ENCODE peak calls at places on chromosomes 13 and 19, in four cellular contexts. One of them, this sample, is unnamed.

GRCh38 chr13:98570929-98571372 is 6.0 kb downstream of the STK24 start:
- DNase-seq in OCI-LY7: peak
- DNase-seq in uterus: peak
- DNase-seq in left cardiac atrium: no peak
- DNase-seq in this sample: peak

GRCh38 chr19:45515081-45515624 is 7.9 kb downstream of the VASP start:
- DNase-seq in OCI-LY7: peak
- DNase-seq in uterus: no peak
- DNase-seq in left cardiac atrium: peak
- DNase-seq in this sample: peak

GRCh38 chr19:18596752-18597157 is 8.2 kb downstream of the REX1BD start:
- DNase-seq in OCI-LY7: no peak
- DNase-seq in uterus: peak
- DNase-seq in left cardiac atrium: peak
- DNase-seq in this sample: no peak

GRCh38 chr13:29749401-29750177 is 100.8 kb downstream of the UBL3 start:
- DNase-seq in OCI-LY7: no peak
- DNase-seq in uterus: no peak
- DNase-seq in left cardiac atrium: no peak
- DNase-seq in this sample: no peak

GRCh38 chr13:50467156-50467814 is 376.2 kb downstream of the DLEU7 start:
- DNase-seq in OCI-LY7: no peak
- DNase-seq in uterus: no peak
- DNase-seq in left cardiac atrium: no peak
- DNase-seq in this sample: no peak

GRCh38 chr13:80276371-80277289 is 64.3 kb downstream of the SPRY2 start:
- DNase-seq in OCI-LY7: no peak
- DNase-seq in uterus: no peak
- DNase-seq in left cardiac atrium: no peak
- DNase-seq in this sample: no peak

GRCh38 chr19:19459707-19460251 is 54.3 kb downstream of the GATAD2A start:
- DNase-seq in OCI-LY7: peak
- DNase-seq in uterus: no peak
- DNase-seq in left cardiac atrium: peak
- DNase-seq in this sample: peak

GRCh38 chr19:46065486-46065885 is 24.7 kb upstream of the IGFL4 start:
- DNase-seq in OCI-LY7: no peak
- DNase-seq in uterus: no peak
- DNase-seq in left cardiac atrium: no peak
- DNase-seq in this sample: no peak

GRCh38 chr13:100573121-100573520 is 15.5 kb downstream of the GGACT start:
- DNase-seq in OCI-LY7: peak
- DNase-seq in uterus: peak
- DNase-seq in left cardiac atrium: peak
- DNase-seq in this sample: peak

GRCh38 chr13:28314879-28315278 is 176.5 kb downstream of the PAN3 start:
- DNase-seq in OCI-LY7: no peak
- DNase-seq in uterus: no peak
- DNase-seq in left cardiac atrium: no peak
- DNase-seq in this sample: no peak

GRCh38 chr19:32876919-32877285 is 7.3 kb upstream of the SLC7A9 start:
- DNase-seq in OCI-LY7: no peak
- DNase-seq in uterus: no peak
- DNase-seq in left cardiac atrium: no peak
- DNase-seq in this sample: no peak

GRCh38 chr13:32903720-32904119 is 112.5 kb upstream of the KL start:
- DNase-seq in OCI-LY7: no peak
- DNase-seq in uterus: no peak
- DNase-seq in left cardiac atrium: peak
- DNase-seq in this sample: no peak

GRCh38 chr13:105960326-105960725 is 575.1 kb downstream of the EFNB2 start:
- DNase-seq in OCI-LY7: no peak
- DNase-seq in uterus: no peak
- DNase-seq in left cardiac atrium: no peak
- DNase-seq in this sample: no peak

GRCh38 chr13:111911141-111911720 is 155.7 kb upstream of the SOX1 start:
- DNase-seq in OCI-LY7: no peak
- DNase-seq in uterus: no peak
- DNase-seq in left cardiac atrium: no peak
- DNase-seq in this sample: no peak

GRCh38 chr13:48235100-48235813 is 2.3 kb downstream of the ITM2B start:
- DNase-seq in OCI-LY7: peak
- DNase-seq in uterus: no peak
- DNase-seq in left cardiac atrium: no peak
- DNase-seq in this sample: peak

GRCh38 chr19:3336680-3337523 is 29.5 kb upstream of the NFIC start:
- DNase-seq in OCI-LY7: no peak
- DNase-seq in uterus: peak
- DNase-seq in left cardiac atrium: peak
- DNase-seq in this sample: no peak

GRCh38 chr19:6229951-6230712 is 49.6 kb downstream of the MLLT1 start:
- DNase-seq in OCI-LY7: no peak
- DNase-seq in uterus: no peak
- DNase-seq in left cardiac atrium: peak
- DNase-seq in this sample: no peak

GRCh38 chr13:98482476-98483444 is 94.1 kb downstream of the STK24 start:
- DNase-seq in OCI-LY7: peak
- DNase-seq in uterus: peak
- DNase-seq in left cardiac atrium: peak
- DNase-seq in this sample: no peak

GRCh38 chr19:2215281-2215751 is 20.8 kb downstream of the PLEKHJ1 start:
- DNase-seq in OCI-LY7: no peak
- DNase-seq in uterus: no peak
- DNase-seq in left cardiac atrium: no peak
- DNase-seq in this sample: no peak

GRCh38 chr13:99308481-99309087 is 1.4 kb upstream of the GPR183 start:
- DNase-seq in OCI-LY7: no peak
- DNase-seq in uterus: no peak
- DNase-seq in left cardiac atrium: no peak
- DNase-seq in this sample: no peak

GRCh38 chr13:45257638-45258338 is 56.9 kb upstream of the KCTD4 start:
- DNase-seq in OCI-LY7: no peak
- DNase-seq in uterus: no peak
- DNase-seq in left cardiac atrium: no peak
- DNase-seq in this sample: no peak

GRCh38 chr19:42246143-42246868 is 3.9 kb upstream of the GSK3A start:
- DNase-seq in OCI-LY7: no peak
- DNase-seq in uterus: peak
- DNase-seq in left cardiac atrium: peak
- DNase-seq in this sample: no peak

GRCh38 chr19:28026636-28027035 is 1186.3 kb downstream of the UQCRFS1 start:
- DNase-seq in OCI-LY7: no peak
- DNase-seq in uterus: no peak
- DNase-seq in left cardiac atrium: no peak
- DNase-seq in this sample: no peak

GRCh38 chr13:46526763-46527162 is 26.2 kb upstream of the LRCH1 start:
- DNase-seq in OCI-LY7: no peak
- DNase-seq in uterus: no peak
- DNase-seq in left cardiac atrium: no peak
- DNase-seq in this sample: no peak

GRCh38 chr19:44003461-44004134 is 841 bp downstream of the ZNF230 start:
- DNase-seq in OCI-LY7: peak
- DNase-seq in uterus: no peak
- DNase-seq in left cardiac atrium: no peak
- DNase-seq in this sample: peak

GRCh38 chr19:35828694-35829301 is 16.2 kb upstream of the PRODH2 start:
- DNase-seq in OCI-LY7: peak
- DNase-seq in uterus: peak
- DNase-seq in left cardiac atrium: peak
- DNase-seq in this sample: peak

GRCh38 chr13:27964741-27965323 is 4.3 kb downstream of the CDX2 start:
- DNase-seq in OCI-LY7: no peak
- DNase-seq in uterus: no peak
- DNase-seq in left cardiac atrium: no peak
- DNase-seq in this sample: no peak

GRCh38 chr13:31733066-31733465 is 6.3 kb upstream of the RXFP2 start:
- DNase-seq in OCI-LY7: no peak
- DNase-seq in uterus: no peak
- DNase-seq in left cardiac atrium: no peak
- DNase-seq in this sample: peak

GRCh38 chr13:54607421-54607820 is 1578.8 kb downstream of the OLFM4 start:
- DNase-seq in OCI-LY7: no peak
- DNase-seq in uterus: no peak
- DNase-seq in left cardiac atrium: no peak
- DNase-seq in this sample: no peak

GRCh38 chr13:20136781-20137703 is 23.8 kb downstream of the GJA3 start:
- DNase-seq in OCI-LY7: no peak
- DNase-seq in uterus: no peak
- DNase-seq in left cardiac atrium: no peak
- DNase-seq in this sample: no peak

GRCh38 chr19:58519355-58520256 is at the start of gene ZBTB45:
- DNase-seq in OCI-LY7: peak
- DNase-seq in uterus: peak
- DNase-seq in left cardiac atrium: peak
- DNase-seq in this sample: peak

GRCh38 chr13:38656699-38657098 is 30.2 kb upstream of the FREM2 start:
- DNase-seq in OCI-LY7: no peak
- DNase-seq in uterus: no peak
- DNase-seq in left cardiac atrium: no peak
- DNase-seq in this sample: no peak

GRCh38 chr19:3607398-3608078 is 863 bp upstream of the TBXA2R start:
- DNase-seq in OCI-LY7: no peak
- DNase-seq in uterus: peak
- DNase-seq in left cardiac atrium: peak
- DNase-seq in this sample: no peak

This sample was measured in Karpas-422.